ENCODE peak calls at places on chromosome 12, in nine cellular contexts. Y is ovary; O is AG04450; A is H1; X is cardiac muscle cell; V is OCI-LY7; H is body of pancreas; U is adrenal gland; D is effector memory CD4-positive, alpha-beta T cell. I is an unnamed sample. For H3K9me3, the result is how much of the 10 kb centered on the place peaks cover.

GRCh38 chr12:78018146-78018910 is 187.6 kb downstream of the NAV3 start:
- DNase-seq in H (no peak), D (no peak), U (no peak), X (peak), V (no peak), Y (no peak), A (no peak), O (peak), I (no peak)

GRCh38 chr12:1796515-1797010 is 23.8 kb upstream of the LRTM2 start:
- DNase-seq in D (peak), V (peak), O (no peak), A (peak), Y (peak), X (no peak), H (peak), U (peak), I (peak)

GRCh38 chr12:107319536-107320030 is 226.2 kb upstream of the CRY1 start:
- DNase-seq in O (no peak), D (peak), Y (no peak), A (no peak), V (no peak), X (peak), H (no peak), U (no peak), I (no peak)

GRCh38 chr12:1798734-1799067 is 21.7 kb upstream of the LRTM2 start:
- DNase-seq in X (no peak), H (no peak), U (peak), A (no peak), D (no peak), V (no peak), O (no peak), Y (no peak), I (no peak)

GRCh38 chr12:89151536-89151935 is 200.8 kb downstream of the DUSP6 start:
- DNase-seq in X (no peak), V (no peak), Y (no peak), D (no peak), A (no peak), O (no peak), U (no peak), H (no peak), I (no peak)

GRCh38 chr12:82047480-82047879 is 288.3 kb upstream of the PPFIA2 start:
- DNase-seq in D (no peak), X (no peak), Y (no peak), U (no peak), H (no peak), V (no peak), A (no peak), O (no peak), I (no peak)

GRCh38 chr12:21336656-21337055 is 1.9 kb upstream of the SLCO1A2 start:
- DNase-seq in X (no peak), H (no peak), V (no peak), O (no peak), A (no peak), D (no peak), Y (no peak), U (no peak), I (no peak)

GRCh38 chr12:1920971-1921370 is 2.5 kb upstream of the CACNA2D4 start:
- DNase-seq in A (peak), H (no peak), X (no peak), V (no peak), D (no peak), O (no peak), Y (no peak), U (peak), I (peak)

GRCh38 chr12:41621288-41621687 is 433.2 kb downstream of the PDZRN4 start:
- DNase-seq in X (no peak), H (no peak), O (no peak), A (no peak), Y (no peak), U (no peak), V (no peak), D (no peak), I (no peak)

GRCh38 chr12:53966070-53966384 is 6.9 kb upstream of the HOXC11 start:
- DNase-seq in A (no peak), O (no peak), V (no peak), Y (no peak), H (no peak), U (no peak), X (no peak), D (no peak), I (no peak)

GRCh38 chr12:32264995-32265394 is 134.4 kb upstream of the FGD4 start:
- DNase-seq in V (peak), H (no peak), X (no peak), U (no peak), A (no peak), Y (no peak), D (no peak), O (no peak), I (no peak)

GRCh38 chr12:4685317-4685716 is 34.9 kb upstream of the GALNT8 start:
- DNase-seq in H (no peak), O (no peak), V (no peak), U (no peak), X (no peak), D (no peak), A (no peak), Y (no peak), I (no peak)

GRCh38 chr12:25713264-25713663 is 160.2 kb upstream of the LMNTD1 start:
- DNase-seq in Y (no peak), D (no peak), H (no peak), X (no peak), V (no peak), A (no peak), O (no peak), U (no peak), I (no peak)

GRCh38 chr12:47946413-47947107 is 16.8 kb upstream of the TMEM106C start:
- DNase-seq in O (no peak), A (no peak), D (no peak), X (no peak), Y (no peak), U (no peak), H (no peak), V (no peak), I (no peak)

GRCh38 chr12:71243375-71243774 is 85.6 kb upstream of the TSPAN8 start:
- DNase-seq in A (no peak), Y (no peak), O (no peak), U (no peak), X (peak), H (no peak), D (no peak), V (no peak), I (no peak)

DNA sequence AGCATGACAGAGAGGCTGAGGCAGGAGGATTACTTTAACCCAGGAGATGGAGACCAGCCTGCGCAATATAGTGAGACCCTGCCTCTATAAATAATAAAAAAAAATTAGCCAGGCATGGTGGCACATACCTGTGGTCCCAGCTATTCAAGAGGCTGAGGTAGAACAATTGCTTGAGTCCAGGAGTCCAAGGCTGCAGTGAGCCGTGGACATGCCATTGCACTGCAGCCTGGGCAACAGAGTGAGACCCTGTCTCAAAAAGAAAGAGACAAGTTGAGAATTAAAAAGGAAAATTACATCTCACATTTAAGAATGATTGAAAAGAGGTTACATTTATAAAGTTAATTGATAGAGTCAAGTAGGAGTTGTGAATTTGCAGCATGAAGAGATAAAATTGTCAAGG is 91.4 kb upstream of the TMPO start:
- DNase-seq in A (no peak), X (no peak), Y (no peak), O (no peak), H (no peak), D (no peak), U (no peak), V (no peak), I (no peak)
- H3K27ac ChIP-seq in A (no peak), X (no peak), Y (no peak), O (no peak), H (no peak), D (no peak), U (no peak), V (no peak), I (no peak)

GRCh38 chr12:6769003-6769389 is 2.8 kb downstream of the PTMS start:
- DNase-seq in A (peak), O (no peak), H (peak), U (peak), X (peak), Y (peak), D (no peak), V (no peak), I (no peak)
- H3K4me3 ChIP-seq in A (peak), O (peak), H (no peak), U (no peak), X (peak), Y (peak), D (no peak), V (no peak), I (peak)

GRCh38 chr12:52575948-52576347 is 2.3 kb upstream of the KRT74 start:
- DNase-seq in D (no peak), U (no peak), Y (no peak), A (no peak), V (no peak), O (no peak), X (no peak), H (no peak), I (peak)
- H3K9me3 ChIP-seq in D (under half), U (under half), Y (under half), A (under half), V (under half), O (under half), X (under half), H (under half), I (under half)

DNA sequence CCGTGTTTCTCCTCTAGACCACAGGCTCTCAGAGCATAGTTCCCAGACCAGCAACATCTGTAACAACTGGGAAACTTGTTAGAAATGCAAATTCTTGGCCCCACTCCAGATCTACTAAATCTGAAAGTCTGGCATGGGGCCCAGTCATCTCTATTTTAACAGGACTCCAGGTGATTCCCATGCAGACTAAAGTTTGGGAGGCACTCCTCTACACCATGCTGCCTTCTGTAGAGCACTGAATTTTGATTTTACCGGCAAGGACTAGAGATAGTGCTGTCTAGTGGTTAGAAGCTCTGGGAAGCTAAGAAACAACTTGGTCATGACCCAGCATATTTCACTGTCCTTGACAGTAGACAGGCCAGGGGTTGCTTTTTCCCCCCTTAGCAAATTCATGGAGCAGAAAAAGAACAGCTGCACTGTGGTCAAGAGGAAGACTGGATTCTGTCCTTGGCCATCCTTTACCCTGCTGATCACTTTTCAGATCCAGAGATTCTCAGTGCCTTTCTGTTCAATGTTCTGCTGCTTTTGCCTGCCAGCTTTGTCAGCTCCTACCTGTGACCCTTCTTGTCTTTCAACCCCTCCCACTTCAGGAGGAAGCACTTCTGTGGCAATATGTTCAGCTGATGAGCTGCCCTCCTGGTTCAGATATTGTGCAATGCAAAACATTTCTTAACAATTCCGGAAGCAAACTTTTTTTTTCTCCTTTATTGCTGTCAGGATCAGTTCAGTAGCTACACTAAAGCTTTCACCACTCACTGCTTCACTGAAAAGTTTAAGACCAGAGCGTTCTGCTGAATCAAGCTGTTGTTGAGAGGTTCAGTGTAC is 133.8 kb upstream of the NUDT4 start:
- DNase-seq in U (peak), H (peak), D (no peak), O (peak), Y (no peak), A (no peak), X (peak), V (peak), I (no peak)
- H3K27ac ChIP-seq in U (no peak), H (no peak), D (no peak), O (no peak), Y (no peak), A (no peak), X (peak), V (no peak), I (peak)